ENCODE peak calls at places on chromosomes 13 and 19, in seven cellular contexts. C, E, K, Y, R, B and P are unnamed samples.
A peak's percentile ranks its signal among the peaks of the same experiment; 100 is the strongest.

GRCh38 chr13:49714757-49715156 is 23.5 kb upstream of the EBPL start:
- DNase-seq in C (no peak), E (no peak), K (no peak), Y (no peak), R (no peak), B (no peak), P (no peak)

GRCh38 chr19:12884926-12885748 is 1.9 kb downstream of the KLF1 start:
- DNase-seq in C (peak; percentile 60), E (peak; percentile 60), K (no peak), Y (peak; percentile 92), R (no peak), B (peak; percentile 97), P (peak; percentile 39)

GRCh38 chr13:49216334-49216733 is 3.8 kb upstream of the MLNR start:
- DNase-seq in C (no peak), E (no peak), K (no peak), Y (no peak), R (no peak), B (no peak), P (no peak)

GRCh38 chr19:53927745-53928144 is 18.7 kb downstream of the CACNG7 start:
- DNase-seq in C (peak; percentile 81), E (no peak), K (no peak), Y (no peak), R (peak; percentile 26), B (no peak), P (no peak)

GRCh38 chr19:40717880-40718773 is 1.2 kb downstream of the ITPKC start:
- DNase-seq in C (peak; percentile 23), E (no peak), K (no peak), Y (no peak), R (no peak), B (no peak), P (no peak)

GRCh38 chr19:50361290-50362029 is 4.0 kb downstream of the NAPSA start:
- DNase-seq in C (no peak), E (no peak), K (no peak), Y (no peak), R (no peak), B (no peak), P (no peak)

GRCh38 chr19:38740252-38740592 is 4.1 kb downstream of the CAPN12 start:
- DNase-seq in C (no peak), E (no peak), K (no peak), Y (no peak), R (no peak), B (no peak), P (no peak)

GRCh38 chr13:114102521-114103288 is 29.7 kb downstream of the RASA3 start:
- DNase-seq in C (no peak), E (no peak), K (no peak), Y (no peak), R (no peak), B (no peak), P (no peak)

GRCh38 chr13:100461309-100462035 is 127.1 kb downstream of the GGACT start:
- DNase-seq in C (no peak), E (no peak), K (no peak), Y (no peak), R (no peak), B (peak; percentile 74), P (no peak)

GRCh38 chr19:5407356-5407755 is 47.9 kb upstream of the ZNRF4 start:
- DNase-seq in C (peak; percentile 18), E (no peak), K (no peak), Y (no peak), R (no peak), B (no peak), P (no peak)

GRCh38 chr19:47790398-47790814 is 11.9 kb downstream of the SELENOW start:
- DNase-seq in C (peak; percentile 73), E (peak; percentile 80), K (no peak), Y (peak; percentile 73), R (no peak), B (peak; percentile 51), P (peak; percentile 61)

GRCh38 chr19:49691243-49692101 is 556 bp downstream of the CPT1C start:
- DNase-seq in C (peak; percentile 75), E (peak; percentile 68), K (no peak), Y (no peak), R (no peak), B (peak; percentile 57), P (peak; percentile 29)

GRCh38 chr19:31451686-31452325 is 102.6 kb upstream of the TSHZ3 start:
- DNase-seq in C (peak; percentile 60), E (no peak), K (no peak), Y (no peak), R (no peak), B (no peak), P (no peak)

GRCh38 chr13:77378662-77379061 is 51.8 kb upstream of the MYCBP2 start:
- DNase-seq in C (no peak), E (no peak), K (no peak), Y (no peak), R (no peak), B (peak; percentile 31), P (no peak)

GRCh38 chr19:3658823-3659745 is 32.5 kb upstream of the CACTIN start:
- DNase-seq in C (no peak), E (no peak), K (no peak), Y (no peak), R (no peak), B (no peak), P (no peak)

GRCh38 chr13:114200673-114201005 is 21.6 kb downstream of the CFAP97D2 start:
- DNase-seq in C (peak; percentile 14), E (no peak), K (no peak), Y (no peak), R (no peak), B (no peak), P (no peak)

GRCh38 chr19:6589711-6590457 is 1.1 kb downstream of the CD70 start:
- DNase-seq in C (no peak), E (no peak), K (no peak), Y (no peak), R (no peak), B (no peak), P (no peak)

GRCh38 chr19:35125270-35125717 is 9.6 kb downstream of the LGI4 start:
- DNase-seq in C (no peak), E (no peak), K (no peak), Y (no peak), R (no peak), B (no peak), P (no peak)

GRCh38 chr13:90968510-90968909 is 379.0 kb upstream of the MIR17HG start:
- DNase-seq in C (peak; percentile 10), E (no peak), K (no peak), Y (no peak), R (no peak), B (peak; percentile 52), P (peak; percentile 1)

GRCh38 chr19:33368074-33368864 is 5.2 kb upstream of the CEBPG start:
- DNase-seq in C (peak; percentile 14), E (no peak), K (no peak), Y (no peak), R (no peak), B (no peak), P (no peak)

GRCh38 chr19:7393934-7394508 is 45.3 kb downstream of the ARHGEF18 start:
- DNase-seq in C (no peak), E (no peak), K (no peak), Y (no peak), R (no peak), B (no peak), P (no peak)

GRCh38 chr19:58471736-58472135 is 4.4 kb upstream of the ZNF446 start:
- DNase-seq in C (no peak), E (no peak), K (no peak), Y (no peak), R (no peak), B (no peak), P (no peak)

GRCh38 chr13:31092631-31093030 is 69.1 kb downstream of the HSPH1 start:
- DNase-seq in C (no peak), E (no peak), K (no peak), Y (no peak), R (no peak), B (no peak), P (no peak)

GRCh38 chr13:29491248-29491647 is 104.2 kb downstream of the SLC7A1 start:
- DNase-seq in C (no peak), E (no peak), K (no peak), Y (no peak), R (no peak), B (no peak), P (no peak)

GRCh38 chr19:28465317-28466086 is 747.4 kb downstream of the UQCRFS1 start:
- DNase-seq in C (no peak), E (no peak), K (no peak), Y (no peak), R (no peak), B (no peak), P (no peak)

GRCh38 chr13:50948576-50948975 is 39.0 kb downstream of the RNASEH2B start:
- DNase-seq in C (no peak), E (no peak), K (no peak), Y (no peak), R (no peak), B (no peak), P (no peak)

GRCh38 chr19:42140125-42140754 is 8.0 kb upstream of the POU2F2 start:
- DNase-seq in C (peak; percentile 81), E (peak; percentile 61), K (no peak), Y (no peak), R (no peak), B (no peak), P (no peak)

GRCh38 chr19:48443262-48443661 is 2.5 kb upstream of the GRWD1 start:
- DNase-seq in C (no peak), E (no peak), K (no peak), Y (no peak), R (no peak), B (no peak), P (no peak)

GRCh38 chr13:27860743-27861142 is 59.1 kb upstream of the PDX1 start:
- DNase-seq in C (no peak), E (no peak), K (no peak), Y (no peak), R (no peak), B (no peak), P (no peak)

GRCh38 chr13:44873486-44873885 is 115.8 kb downstream of the NUFIP1 start:
- DNase-seq in C (no peak), E (no peak), K (no peak), Y (no peak), R (no peak), B (no peak), P (no peak)

GRCh38 chr13:30159446-30159839 is 147.9 kb downstream of the KATNAL1 start:
- DNase-seq in C (peak; percentile 51), E (no peak), K (no peak), Y (peak; percentile 70), R (peak; percentile 62), B (no peak), P (no peak)

GRCh38 chr19:940591-941291 is 14.9 kb downstream of the ARID3A start:
- DNase-seq in C (no peak), E (peak; percentile 76), K (peak; percentile 45), Y (no peak), R (peak; percentile 49), B (peak; percentile 99), P (peak; percentile 51)